ENCODE peak calls at places on chromosomes 6 and 20, in five cellular contexts. H, N, A, S and M are unnamed samples.

GRCh38 chr20:13220194-13220856 is 749 bp upstream of the ISM1 start:
- DNase-seq in A (peak), N (no peak), H (peak), S (no peak), M (peak)

GRCh38 chr20:45545754-45546453 is 1.3 kb downstream of the EPPIN start:
- DNase-seq in A (peak), N (peak), S (no peak), H (peak), M (peak)

GRCh38 chr6:163711615-163712568 is 297.4 kb downstream of the QKI start:
- DNase-seq in S (peak), H (peak), A (peak), N (no peak), M (no peak)

GRCh38 chr6:29631860-29632731 is 887 bp downstream of the GABBR1 start:
- DNase-seq in N (peak), H (peak), S (no peak), A (peak), M (peak)

GRCh38 chr6:157198425-157199279 is 124.7 kb downstream of the TMEM242 start:
- DNase-seq in H (peak), N (no peak), S (no peak), A (no peak), M (peak)

GRCh38 chr20:20450461-20451027 is 82.6 kb downstream of the INSM1 start:
- DNase-seq in H (peak), N (no peak), A (no peak), S (no peak), M (no peak)

GRCh38 chr6:17013701-17014100 is 88.1 kb upstream of the STMND1 start:
- DNase-seq in A (no peak), S (no peak), N (no peak), H (no peak), M (peak)

GRCh38 chr6:170026272-170027110 is 264.4 kb downstream of the DLL1 start:
- DNase-seq in A (no peak), N (no peak), H (no peak), S (no peak), M (no peak)

GRCh38 chr20:46013826-46014516 is 5.3 kb downstream of the MMP9 start:
- DNase-seq in N (peak), A (peak), H (peak), S (no peak), M (peak)

GRCh38 chr20:40687384-40688128 is 1.5 kb downstream of the MAFB start:
- DNase-seq in N (no peak), S (no peak), H (peak), A (no peak), M (no peak)

GRCh38 chr6:170113141-170113540 is 177.7 kb downstream of the DLL1 start:
- DNase-seq in S (no peak), N (no peak), H (no peak), A (no peak), M (no peak)

GRCh38 chr6:165986647-165987482 is 180.8 kb downstream of the TBXT start:
- DNase-seq in H (peak), S (no peak), N (no peak), A (no peak), M (peak)

GRCh38 chr6:835476-836160 is 142.7 kb upstream of the EXOC2 start:
- DNase-seq in H (no peak), A (peak), S (no peak), N (no peak), M (no peak)

GRCh38 chr20:3732327-3733118 is at the start of gene HSPA12B:
- DNase-seq in H (peak), A (no peak), S (no peak), N (peak), M (no peak)

GRCh38 chr6:30112402-30113376 is at the start of gene TRIM31:
- DNase-seq in A (no peak), H (no peak), N (no peak), S (peak), M (no peak)

GRCh38 chr6:31405996-31406395 is 2.6 kb downstream of the MICA start:
- DNase-seq in A (no peak), N (no peak), S (no peak), H (no peak), M (no peak)

GRCh38 chr20:53255102-53255710 is 283.0 kb downstream of the TSHZ2 start:
- DNase-seq in S (no peak), A (no peak), H (no peak), N (no peak), M (no peak)

GRCh38 chr6:100335999-100336398 is 128.7 kb downstream of the SIM1 start:
- DNase-seq in N (no peak), A (no peak), S (no peak), H (no peak), M (no peak)

GRCh38 chr6:150697515-150697914 is 97.8 kb downstream of the PLEKHG1 start:
- DNase-seq in S (no peak), H (no peak), N (no peak), A (no peak), M (no peak)

GRCh38 chr20:45817652-45818194 is 5.3 kb downstream of the UBE2C start:
- DNase-seq in H (no peak), A (no peak), S (no peak), N (no peak), M (peak)

GRCh38 chr20:8172191-8172590 is 40.1 kb downstream of the PLCB1 start:
- DNase-seq in H (no peak), N (no peak), S (no peak), A (no peak), M (no peak)

GRCh38 chr6:5334341-5334740 is 73.0 kb downstream of the FARS2 start:
- DNase-seq in A (no peak), N (no peak), H (no peak), S (no peak), M (peak)

GRCh38 chr6:5335020-5335419 is 73.7 kb downstream of the FARS2 start:
- DNase-seq in N (no peak), A (no peak), H (no peak), S (peak), M (no peak)

GRCh38 chr6:5339757-5340156 is 78.4 kb downstream of the FARS2 start:
- DNase-seq in N (no peak), H (no peak), S (no peak), A (no peak), M (no peak)

GRCh38 chr6:5338177-5338960 is 77.1 kb downstream of the FARS2 start:
- DNase-seq in S (peak), N (no peak), A (no peak), H (no peak), M (no peak)

GRCh38 chr6:5337573-5337972 is 76.3 kb downstream of the FARS2 start:
- DNase-seq in N (no peak), H (no peak), S (no peak), A (no peak), M (peak)
- TF ChIP-seq RFX5 in N (no peak), H (no peak), S (no peak), A (no peak), M (no peak)

DNA sequence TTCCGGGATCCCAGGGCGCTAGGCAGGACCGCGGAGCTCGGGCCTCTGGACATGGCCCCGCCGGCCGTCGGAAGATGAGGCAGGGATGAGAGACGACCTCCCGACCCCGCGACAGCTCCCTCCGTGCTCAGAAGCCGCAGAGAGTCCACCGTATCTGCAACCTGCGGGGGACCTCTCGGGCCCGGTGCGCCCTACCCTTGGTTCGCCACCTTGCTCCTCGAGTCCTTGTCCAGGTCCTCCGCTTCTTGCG is 301 bp downstream of the PPP1R3D start:
- DNase-seq in H (peak), N (no peak), S (no peak), A (no peak), M (peak)
- TF ChIP-seq RCOR1 in H (no peak), N (no peak), S (no peak), A (no peak), M (no peak)

GRCh38 chr6:13526718-13527668 is 39.6 kb upstream of the GFOD1 start:
- DNase-seq in A (no peak), N (no peak), H (peak), S (peak), M (no peak)
- TF ChIP-seq RFX5 in A (no peak), N (no peak), H (no peak), S (no peak), M (no peak)

GRCh38 chr6:43299338-43300293 is 1.6 kb downstream of the SLC22A7 start:
- DNase-seq in A (no peak), S (no peak), N (no peak), H (peak), M (no peak)

GRCh38 chr6:43301081-43301870 is 3.2 kb downstream of the SLC22A7 start:
- DNase-seq in A (no peak), S (no peak), H (no peak), N (no peak), M (no peak)

GRCh38 chr6:43303751-43304331 is 4.8 kb downstream of the CRIP3 start:
- DNase-seq in H (no peak), S (no peak), A (no peak), N (no peak), M (no peak)

GRCh38 chr6:43304361-43304760 is 4.3 kb downstream of the CRIP3 start:
- DNase-seq in H (no peak), S (no peak), N (no peak), A (no peak), M (no peak)

GRCh38 chr6:43302126-43302525 is 4.1 kb downstream of the SLC22A7 start:
- DNase-seq in A (no peak), N (no peak), H (no peak), S (no peak), M (no peak)
- TF ChIP-seq RCOR1 in A (no peak), N (no peak), H (no peak), S (no peak), M (no peak)

GRCh38 chr6:108862479-108863191 is 14.4 kb downstream of the ARMC2 start:
- DNase-seq in S (no peak), H (no peak), N (no peak), A (no peak), M (no peak)
- TF ChIP-seq RFX5 in S (no peak), H (no peak), N (no peak), A (no peak), M (no peak)

DNA sequence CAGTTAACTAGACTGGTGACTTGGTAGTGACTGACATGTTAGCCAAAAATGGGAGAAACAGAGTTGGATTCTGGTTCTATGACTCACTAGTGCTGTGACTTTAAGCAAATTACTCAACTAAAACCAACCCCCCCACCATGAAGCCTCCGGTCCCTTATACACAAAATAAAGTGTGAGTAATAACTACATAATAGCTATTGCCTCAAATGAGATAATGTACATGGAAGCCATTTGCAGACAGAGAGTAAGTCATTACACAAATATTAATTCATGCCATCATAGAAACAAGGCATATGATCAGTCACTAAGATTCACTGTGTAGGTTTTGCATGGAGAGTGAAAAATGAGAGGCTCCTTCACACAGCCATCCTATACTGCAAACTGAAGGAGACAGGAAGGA is 111.9 kb downstream of the HIVEP2 start:
- DNase-seq in H (no peak), S (no peak), N (no peak), A (no peak), M (peak)
- TF ChIP-seq RCOR1 in H (no peak), S (no peak), N (no peak), A (no peak), M (no peak)

GRCh38 chr20:60851826-60852704 is 400.0 kb upstream of the CDH4 start:
- DNase-seq in N (no peak), H (peak), A (no peak), S (no peak), M (no peak)
- TF ChIP-seq RFX5 in N (no peak), H (no peak), A (no peak), S (no peak), M (no peak)